ENCODE peak calls at places on chromosomes 4 and X, in nine cellular contexts. X, F, O, B, I, U, J, T and Q are unnamed samples.
A peak's percentile ranks its signal among the peaks of the same experiment; 100 is the strongest.

GRCh38 chrX:47623540-47624027 is 3.9 kb upstream of the SYN1 start:
- DNase-seq in B (peak; percentile 85), U (peak; percentile 86), I (no peak), X (peak; percentile 46), T (no peak), O (peak; percentile 54), F (peak; percentile 80), J (peak; percentile 66), Q (peak; percentile 63)

GRCh38 chrX:51420610-51421009 is 75.8 kb downstream of the NUDT11 start:
- DNase-seq in B (peak; percentile 60), I (no peak), T (no peak), O (no peak), J (no peak), U (peak; percentile 52), X (peak; percentile 7), F (no peak), Q (peak; percentile 61)

GRCh38 chrX:10618911-10619310 is 1.5 kb downstream of the MID1 start:
- DNase-seq in J (no peak), X (no peak), F (no peak), U (peak; percentile 41), O (no peak), B (no peak), I (no peak), T (no peak), Q (peak; percentile 29)

GRCh38 chr4:119314356-119314755 is 7.6 kb downstream of the FABP2 start:
- DNase-seq in U (peak; percentile 67), F (no peak), I (no peak), B (peak; percentile 77), O (no peak), J (no peak), T (no peak), X (no peak), Q (peak; percentile 76)

GRCh38 chr4:168560184-168560834 is 63.5 kb downstream of the PALLD start:
- DNase-seq in I (no peak), J (no peak), F (no peak), X (peak; percentile 44), T (no peak), U (peak; percentile 33), O (no peak), B (peak; percentile 84), Q (peak; percentile 55)

GRCh38 chr4:46931981-46932380 is 22.9 kb upstream of the COX7B2 start:
- DNase-seq in F (no peak), J (no peak), T (no peak), X (peak; percentile 2), B (peak; percentile 78), I (no peak), U (peak; percentile 48), O (no peak), Q (peak; percentile 70)

GRCh38 chr4:76689079-76689817 is 208.7 kb downstream of the SOWAHB start:
- DNase-seq in B (peak; percentile 20), X (no peak), O (peak; percentile 54), T (peak; percentile 47), U (peak; percentile 42), I (no peak), J (peak; percentile 80), F (peak; percentile 69), Q (no peak)

GRCh38 chr4:38728651-38729141 is 54.1 kb downstream of the TLR10 start:
- DNase-seq in I (no peak), B (no peak), F (no peak), J (no peak), U (no peak), X (no peak), O (no peak), T (no peak), Q (no peak)

GRCh38 chr4:28799696-28800095 is 1920.5 kb upstream of the PCDH7 start:
- DNase-seq in O (no peak), U (peak; percentile 41), B (no peak), I (no peak), X (no peak), F (no peak), J (no peak), T (no peak), Q (peak; percentile 25)

GRCh38 chrX:130523460-130524394 is 121.9 kb downstream of the RBMX2 start:
- DNase-seq in B (peak; percentile 3), J (peak; percentile 62), I (no peak), O (peak; percentile 16), F (peak; percentile 70), X (no peak), U (peak; percentile 1), T (no peak), Q (no peak)

GRCh38 chr4:5752803-5753184 is 41.8 kb downstream of the EVC start:
- DNase-seq in B (no peak), F (no peak), X (no peak), J (peak; percentile 68), U (no peak), O (no peak), T (no peak), I (no peak), Q (no peak)

GRCh38 chrX:70264784-70265183 is 3.4 kb upstream of the ARR3 start:
- DNase-seq in B (peak; percentile 15), F (no peak), T (no peak), I (no peak), X (no peak), O (no peak), J (no peak), U (no peak), Q (no peak)

GRCh38 chr4:114378306-114378903 is 220.2 kb upstream of the UGT8 start:
- DNase-seq in T (no peak), F (no peak), I (no peak), U (peak; percentile 66), O (no peak), B (peak; percentile 74), J (no peak), X (peak; percentile 12), Q (peak; percentile 74)

GRCh38 chr4:47118192-47118879 is 87.0 kb downstream of the GABRB1 start:
- DNase-seq in B (no peak), O (no peak), T (no peak), X (no peak), F (no peak), J (no peak), U (no peak), I (peak; percentile 9), Q (no peak)

GRCh38 chrX:34557733-34558132 is 99.4 kb downstream of the TMEM47 start:
- DNase-seq in O (no peak), U (no peak), I (no peak), J (no peak), T (no peak), B (no peak), F (no peak), X (no peak), Q (no peak)

GRCh38 chr4:144584428-144584827 is 61.5 kb upstream of the HHIP start:
- DNase-seq in F (no peak), U (no peak), B (peak; percentile 35), I (no peak), J (no peak), T (no peak), X (no peak), O (no peak), Q (no peak)

GRCh38 chr4:180947421-180947820 is 1295.8 kb upstream of the TENM3 start:
- DNase-seq in B (peak; percentile 14), U (peak; percentile 1), I (no peak), T (no peak), J (no peak), X (no peak), F (no peak), O (no peak), Q (peak; percentile 73)
- TF ChIP-seq CTCF in B (no peak), U (no peak), I (no peak), T (no peak), J (no peak), X (no peak), F (no peak), O (no peak), Q (peak; percentile 43)

DNA sequence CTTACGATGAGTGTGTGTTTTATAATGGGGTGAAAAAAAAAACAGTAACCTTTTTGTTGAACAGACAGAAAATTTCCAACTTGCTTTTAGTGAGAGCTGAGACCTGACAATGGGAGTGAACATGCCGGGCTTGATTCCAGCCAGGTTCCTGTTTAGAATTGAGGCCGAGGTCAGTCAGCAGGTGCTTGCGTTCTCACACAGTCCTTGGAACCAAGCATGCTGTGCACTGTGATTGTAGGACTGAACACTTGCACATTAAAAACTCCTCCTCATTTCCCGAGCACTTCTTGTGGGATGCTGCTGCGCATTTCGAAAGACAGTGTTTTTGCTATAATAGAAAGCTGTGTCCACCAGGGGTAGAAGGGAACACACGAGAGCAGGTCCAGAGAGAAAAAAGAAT is 51.8 kb downstream of the TMEM131L start:
- DNase-seq in X (no peak), F (no peak), T (no peak), B (no peak), I (no peak), O (no peak), J (peak; percentile 71), U (no peak), Q (no peak)
- TF ChIP-seq CTCF in X (no peak), F (no peak), T (no peak), B (peak; percentile 31), I (no peak), O (no peak), J (no peak), U (no peak), Q (no peak)

DNA sequence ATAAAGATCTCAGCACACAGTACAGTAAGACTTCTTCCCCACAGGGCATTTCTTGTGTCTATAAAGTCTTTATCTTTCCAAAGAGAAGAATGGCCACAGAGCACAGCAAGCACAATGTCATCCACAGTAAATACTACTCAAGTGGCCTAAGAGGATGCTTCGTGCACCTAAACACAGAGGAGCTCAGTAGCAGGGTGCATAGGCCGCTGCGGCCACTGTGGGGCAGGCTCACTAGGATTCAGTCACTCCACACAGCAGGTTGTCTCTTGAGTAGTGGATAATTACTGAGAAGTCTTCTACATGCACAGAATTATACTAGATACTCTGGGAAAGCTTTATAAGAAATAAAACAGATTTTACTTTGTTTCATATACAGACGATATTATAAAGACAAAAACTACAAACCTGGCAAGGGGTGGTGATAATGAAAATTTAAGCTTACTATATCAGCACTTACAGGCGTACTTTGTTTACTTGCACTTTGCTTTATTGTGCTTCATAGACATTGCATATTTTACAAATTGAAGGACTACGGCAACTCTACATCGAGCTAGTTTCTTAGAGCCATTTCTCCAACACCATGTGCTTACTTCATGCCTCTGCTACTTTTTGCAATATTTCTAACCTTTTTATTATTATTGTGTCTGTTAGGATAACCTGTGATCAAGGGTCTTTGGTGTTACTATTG is 78.5 kb downstream of the PRDM5 start:
- DNase-seq in I (no peak), X (no peak), J (no peak), B (no peak), T (no peak), O (peak; percentile 19), U (no peak), F (no peak), Q (no peak)
- TF ChIP-seq CTCF in I (peak; percentile 22), X (peak; percentile 48), J (no peak), B (peak; percentile 52), T (peak; percentile 53), O (no peak), U (peak; percentile 12), F (no peak), Q (peak; percentile 12)

DNA sequence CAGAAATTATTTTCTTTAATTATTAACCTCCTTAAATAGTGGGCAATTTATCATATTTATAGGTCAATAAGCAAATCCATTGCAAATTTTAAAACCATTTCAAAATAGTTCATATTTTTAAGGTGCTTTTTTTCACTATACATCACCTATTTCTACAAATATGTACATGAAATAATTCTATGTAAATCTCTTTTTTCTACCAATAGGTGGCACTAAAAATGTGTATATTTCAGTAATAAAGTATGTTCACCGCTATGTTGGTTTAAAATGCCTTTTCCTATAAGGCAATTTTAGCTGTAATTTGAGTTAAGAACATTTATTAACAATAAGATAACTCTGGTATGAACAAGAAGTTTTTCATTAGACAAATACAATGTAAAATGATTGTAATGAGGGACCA is 672.2 kb downstream of the KCTD8 start:
- DNase-seq in F (no peak), B (peak; percentile 17), T (no peak), I (no peak), U (peak; percentile 5), O (no peak), X (no peak), J (no peak), Q (peak; percentile 2)
- TF ChIP-seq CTCF in F (peak; percentile 36), B (peak; percentile 18), T (peak; percentile 57), I (no peak), U (no peak), O (no peak), X (no peak), J (no peak), Q (no peak)